ENCODE peak calls at places on chromosomes 7 and 10, in ten cellular contexts. D is mesenchymal stem cell, B is kidney, Q is lower lobe of right lung, G is SJSA1, I is K562, M is A549, Y is left ventricle myocardium inferior, L is neuronal stem cell, C is lung. R is an unnamed sample. For H3K4me1, the result is how much of the 10 kb centered on the place peaks cover.

GRCh38 chr7:112579388-112579787 is 98.6 kb downstream of the LSMEM1 start:
- DNase-seq in D (no peak), B (no peak), Q (no peak), G (no peak), I (no peak), M (no peak), Y (no peak), L (no peak), C (no peak), R (no peak)

GRCh38 chr7:11914645-11915044 is 82.6 kb upstream of the THSD7A start:
- DNase-seq in D (no peak), B (no peak), Q (no peak), G (no peak), I (no peak), M (no peak), Y (no peak), L (no peak), C (no peak), R (no peak)

GRCh38 chr10:115572740-115573455 is 479.7 kb downstream of the ATRNL1 start:
- DNase-seq in D (no peak), B (no peak), Q (no peak), G (no peak), I (no peak), M (peak), Y (no peak), L (no peak), C (no peak), R (no peak)

GRCh38 chr10:42753507-42754154 is 29.0 kb upstream of the BMS1 start:
- DNase-seq in D (no peak), B (peak), Q (peak), G (no peak), I (no peak), M (no peak), Y (no peak), L (peak), C (no peak), R (no peak)

GRCh38 chr10:788796-789748 is 99.6 kb upstream of the DIP2C start:
- DNase-seq in D (peak), B (peak), Q (peak), G (peak), I (peak), M (peak), Y (peak), L (peak), C (peak), R (no peak)

GRCh38 chr7:2905027-2905426 is 60.9 kb upstream of the GNA12 start:
- DNase-seq in D (no peak), B (no peak), Q (no peak), G (no peak), I (no peak), M (no peak), Y (no peak), L (no peak), C (no peak), R (no peak)

GRCh38 chr10:96043895-96044580 is 655 bp downstream of the CCNJ start:
- DNase-seq in D (peak), B (peak), Q (peak), G (peak), I (peak), M (peak), Y (peak), L (peak), C (peak), R (peak)

GRCh38 chr10:4384254-4384653 is 441.8 kb upstream of the AKR1E2 start:
- DNase-seq in D (peak), B (no peak), Q (no peak), G (peak), I (no peak), M (no peak), Y (no peak), L (no peak), C (no peak), R (no peak)

GRCh38 chr10:132994811-132995210 is 52.4 kb upstream of the CFAP46 start:
- DNase-seq in D (no peak), B (peak), Q (no peak), G (no peak), I (no peak), M (no peak), Y (no peak), L (no peak), C (no peak), R (no peak)

GRCh38 chr10:68633281-68633680 is 73.1 kb downstream of the TET1 start:
- DNase-seq in D (no peak), B (no peak), Q (no peak), G (no peak), I (no peak), M (no peak), Y (no peak), L (no peak), C (no peak), R (no peak)

GRCh38 chr7:111914287-111914686 is 291.9 kb downstream of the DOCK4 start:
- DNase-seq in D (no peak), B (no peak), Q (no peak), G (no peak), I (no peak), M (no peak), Y (no peak), L (no peak), C (no peak), R (no peak)

GRCh38 chr7:151634643-151635042 is 114.9 kb upstream of the RHEB start:
- DNase-seq in D (no peak), B (no peak), Q (no peak), G (no peak), I (no peak), M (no peak), Y (no peak), L (no peak), C (no peak), R (no peak)

GRCh38 chr7:21939136-21939857 is 6.4 kb downstream of the CDCA7L start:
- DNase-seq in D (no peak), B (no peak), Q (no peak), G (no peak), I (no peak), M (no peak), Y (no peak), L (no peak), C (peak), R (no peak)

GRCh38 chr10:24463683-24464426 is 254.9 kb downstream of the KIAA1217 start:
- DNase-seq in D (peak), B (no peak), Q (no peak), G (peak), I (no peak), M (peak), Y (no peak), L (no peak), C (no peak), R (no peak)

GRCh38 chr7:73678862-73679261 is 4.4 kb downstream of the DNAJC30 start:
- DNase-seq in D (no peak), B (no peak), Q (no peak), G (no peak), I (no peak), M (no peak), Y (no peak), L (no peak), C (no peak), R (no peak)

GRCh38 chr10:60140681-60141632 is 234.6 kb upstream of the CCDC6 start:
- DNase-seq in D (peak), B (no peak), Q (no peak), G (no peak), I (peak), M (peak), Y (peak), L (peak), C (no peak), R (no peak)

GRCh38 chr10:72126184-72126871 is 38.0 kb upstream of the SPOCK2 start:
- DNase-seq in D (peak), B (no peak), Q (no peak), G (peak), I (peak), M (peak), Y (no peak), L (no peak), C (no peak), R (no peak)

GRCh38 chr10:97889461-97890265 is 40.0 kb downstream of the GOLGA7B start:
- DNase-seq in D (peak), B (peak), Q (peak), G (peak), I (peak), M (peak), Y (no peak), L (no peak), C (peak), R (no peak)

GRCh38 chr10:75230600-75231038 is 5.1 kb downstream of the COMTD1 start:
- DNase-seq in D (peak), B (peak), Q (peak), G (peak), I (peak), M (peak), Y (peak), L (peak), C (peak), R (peak)

GRCh38 chr10:86340991-86341260 is 25.7 kb downstream of the GRID1 start:
- DNase-seq in D (no peak), B (no peak), Q (no peak), G (no peak), I (no peak), M (no peak), Y (no peak), L (no peak), C (no peak), R (no peak)

GRCh38 chr7:47180268-47180826 is 401.6 kb downstream of the TNS3 start:
- DNase-seq in D (peak), B (no peak), Q (no peak), G (peak), I (peak), M (peak), Y (peak), L (peak), C (peak), R (no peak)

GRCh38 chr10:116752969-116753665 is 10.8 kb upstream of the HSPA12A start:
- DNase-seq in D (no peak), B (peak), Q (no peak), G (no peak), I (no peak), M (no peak), Y (no peak), L (no peak), C (no peak), R (no peak)

GRCh38 chr7:111405621-111406020 is 156.7 kb downstream of the IMMP2L start:
- DNase-seq in D (no peak), B (no peak), Q (no peak), G (no peak), I (no peak), M (no peak), Y (no peak), L (no peak), C (no peak), R (no peak)

GRCh38 chr10:105650311-105650710 is 1009.2 kb downstream of the SORCS3 start:
- DNase-seq in D (no peak), B (no peak), Q (no peak), G (no peak), I (no peak), M (no peak), Y (no peak), L (no peak), C (no peak), R (no peak)

GRCh38 chr7:36135700-36136099 is 17.4 kb upstream of the EEPD1 start:
- DNase-seq in D (no peak), B (no peak), Q (no peak), G (no peak), I (no peak), M (no peak), Y (no peak), L (no peak), C (no peak), R (no peak)

GRCh38 chr7:132337450-132338080 is 238.7 kb downstream of the PLXNA4 start:
- DNase-seq in D (no peak), B (no peak), Q (no peak), G (no peak), I (no peak), M (no peak), Y (no peak), L (no peak), C (no peak), R (no peak)

GRCh38 chr10:131816941-131817700 is 83.7 kb upstream of the PPP2R2D start:
- DNase-seq in D (no peak), B (no peak), Q (no peak), G (no peak), I (no peak), M (no peak), Y (no peak), L (no peak), C (no peak), R (no peak)

GRCh38 chr10:17009228-17009700 is 120.3 kb downstream of the CUBN start:
- DNase-seq in D (peak), B (no peak), Q (no peak), G (peak), I (no peak), M (no peak), Y (no peak), L (no peak), C (no peak), R (no peak)

GRCh38 chr7:150949971-150950491 is 28.1 kb downstream of the KCNH2 start:
- DNase-seq in D (no peak), B (peak), Q (peak), G (no peak), I (no peak), M (no peak), Y (peak), L (no peak), C (no peak), R (no peak)

GRCh38 chr10:64682043-64682442 is 1160.8 kb downstream of the REEP3 start:
- DNase-seq in D (peak), B (no peak), Q (no peak), G (no peak), I (no peak), M (peak), Y (no peak), L (no peak), C (no peak), R (no peak)

GRCh38 chr7:11228515-11228914 is 254.8 kb downstream of the PHF14 start:
- DNase-seq in D (peak), B (peak), Q (peak), G (no peak), I (no peak), M (no peak), Y (peak), L (no peak), C (peak), R (no peak)

GRCh38 chr10:13483073-13483472 is 45.7 kb downstream of the BEND7 start:
- DNase-seq in D (no peak), B (no peak), Q (no peak), G (no peak), I (no peak), M (no peak), Y (no peak), L (no peak), C (no peak), R (no peak)

GRCh38 chr10:6232846-6233724 is 30.4 kb downstream of the PFKFB3 start:
- DNase-seq in D (no peak), B (peak), Q (no peak), G (no peak), I (no peak), M (no peak), Y (no peak), L (no peak), C (no peak), R (no peak)

GRCh38 chr10:79102056-79102874 is 33.5 kb downstream of the ZMIZ1 start:
- DNase-seq in D (peak), B (peak), Q (no peak), G (peak), I (peak), M (no peak), Y (peak), L (no peak), C (no peak), R (peak)

GRCh38 chr7:50312589-50313162 is 8.2 kb downstream of the IKZF1 start:
- DNase-seq in D (no peak), B (no peak), Q (no peak), G (no peak), I (no peak), M (no peak), Y (no peak), L (no peak), C (no peak), R (no peak)
- H3K4me1 ChIP-seq in D (under half), B (under half), Q (under half), G (under half), I (half or more), M (under half), Y (under half), L (under half), C (under half), R (under half)

DNA sequence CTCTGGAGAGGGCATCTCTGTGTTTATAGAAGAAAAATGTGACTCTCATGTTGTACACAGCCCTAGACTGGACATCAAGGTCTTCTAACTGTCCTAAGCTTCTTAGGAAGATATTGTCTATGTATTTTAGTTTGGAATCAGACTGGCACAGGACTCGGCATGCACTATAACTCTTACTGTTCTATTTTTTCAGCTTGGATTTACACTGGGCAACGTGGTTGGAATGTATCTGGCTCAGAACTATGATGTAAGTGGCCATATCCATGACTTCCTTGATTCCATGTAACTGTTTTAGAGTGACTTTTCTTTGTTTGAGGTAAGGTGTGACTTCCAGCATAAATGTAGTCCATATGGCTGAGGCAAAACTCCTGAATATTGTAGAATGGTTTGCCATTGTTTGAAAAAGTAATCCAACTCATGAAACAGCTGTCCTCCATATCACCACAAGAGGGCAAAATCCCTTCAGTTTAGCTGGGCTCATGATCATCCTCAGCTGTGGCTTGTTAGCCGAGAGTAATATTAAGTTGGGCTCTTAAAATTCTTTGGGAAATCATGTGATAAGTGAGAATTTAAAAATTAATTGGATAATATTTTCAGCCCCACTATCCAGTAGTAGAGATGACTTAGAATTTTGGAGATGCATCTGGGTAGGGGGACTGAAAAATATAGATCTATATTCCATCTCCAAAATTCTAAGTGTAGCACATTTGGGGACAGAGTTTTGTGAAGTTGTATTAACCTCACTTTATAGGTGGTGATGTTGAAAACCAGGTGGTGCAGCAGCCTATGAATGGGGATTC is 10.4 kb downstream of the STMP1 start:
- DNase-seq in D (peak), B (no peak), Q (no peak), G (peak), I (peak), M (peak), Y (no peak), L (peak), C (no peak), R (no peak)
- H3K4me1 ChIP-seq in D (under half), B (under half), Q (under half), G (under half), I (under half), M (under half), Y (half or more), L (under half), C (under half), R (under half)

GRCh38 chr10:73906524-73907447 is 4.1 kb upstream of the PLAU start:
- DNase-seq in D (peak), B (peak), Q (peak), G (peak), I (no peak), M (peak), Y (peak), L (peak), C (peak), R (peak)

GRCh38 chr10:73902351-73902750 is 8.6 kb upstream of the PLAU start:
- DNase-seq in D (no peak), B (peak), Q (no peak), G (no peak), I (no peak), M (no peak), Y (no peak), L (no peak), C (no peak), R (no peak)

GRCh38 chr10:73908853-73909611 is 1.9 kb upstream of the PLAU start:
- DNase-seq in D (peak), B (no peak), Q (peak), G (peak), I (peak), M (peak), Y (peak), L (no peak), C (peak), R (peak)

GRCh38 chr10:73907841-73908517 is 3.0 kb upstream of the PLAU start:
- DNase-seq in D (peak), B (peak), Q (peak), G (peak), I (no peak), M (peak), Y (peak), L (no peak), C (peak), R (no peak)

DNA sequence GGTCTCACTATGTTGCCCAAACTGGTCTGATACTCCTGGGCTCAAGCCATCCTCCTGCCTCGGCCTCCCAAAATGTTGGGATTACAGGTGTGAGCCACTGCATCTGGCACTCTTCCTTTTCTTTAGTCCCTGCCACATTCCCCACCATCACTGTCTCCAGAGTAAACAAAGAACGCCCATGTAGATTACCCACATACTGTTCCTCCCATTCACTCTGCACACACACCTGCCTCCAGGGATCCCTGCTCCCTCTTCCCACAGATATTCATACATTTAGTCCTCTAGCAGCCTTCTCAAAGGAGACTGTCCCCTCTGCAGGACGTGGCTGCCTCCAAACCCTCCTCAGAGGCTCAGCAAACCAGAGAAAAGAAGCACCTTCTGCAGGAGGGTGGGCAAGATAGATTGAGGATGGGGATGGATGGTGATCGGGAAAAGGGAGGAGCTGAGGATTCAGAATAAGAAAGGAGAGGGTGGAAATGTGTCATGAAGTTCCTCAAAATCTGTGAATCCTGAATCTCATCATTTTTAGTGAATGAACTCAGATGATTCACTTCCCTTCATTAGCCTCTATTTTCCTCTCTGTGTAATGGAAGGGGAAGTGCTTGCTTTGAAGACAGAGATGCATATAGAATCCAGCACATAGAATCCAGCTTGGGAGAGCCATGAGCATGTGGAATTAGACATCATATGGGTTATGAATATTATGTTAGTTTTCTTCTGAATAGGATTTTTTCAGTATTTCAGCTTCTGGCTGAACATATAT is 5.5 kb upstream of the PLAU start:
- DNase-seq in D (no peak), B (peak), Q (no peak), G (no peak), I (no peak), M (no peak), Y (no peak), L (no peak), C (no peak), R (no peak)
- H3K4me1 ChIP-seq in D (under half), B (under half), Q (under half), G (half or more), I (under half), M (half or more), Y (under half), L (under half), C (under half), R (under half)

GRCh38 chr7:108290344-108291134 is 160.4 kb upstream of the LAMB4 start:
- DNase-seq in D (no peak), B (no peak), Q (no peak), G (no peak), I (no peak), M (peak), Y (no peak), L (no peak), C (no peak), R (no peak)
- H3K4me1 ChIP-seq in D (under half), B (under half), Q (under half), G (under half), I (under half), M (half or more), Y (under half), L (under half), C (under half), R (under half)

GRCh38 chr10:94286898-94287297 is 75.8 kb downstream of the NOC3L start:
- DNase-seq in D (no peak), B (no peak), Q (no peak), G (peak), I (no peak), M (no peak), Y (no peak), L (no peak), C (no peak), R (no peak)

GRCh38 chr10:94288361-94289116 is 74.2 kb downstream of the NOC3L start:
- DNase-seq in D (no peak), B (no peak), Q (no peak), G (no peak), I (no peak), M (no peak), Y (no peak), L (no peak), C (no peak), R (no peak)

GRCh38 chr10:94285271-94285670 is 77.5 kb downstream of the NOC3L start:
- DNase-seq in D (no peak), B (no peak), Q (no peak), G (no peak), I (no peak), M (no peak), Y (no peak), L (no peak), C (no peak), R (no peak)

GRCh38 chr10:94282369-94282768 is 80.4 kb downstream of the NOC3L start:
- DNase-seq in D (no peak), B (no peak), Q (no peak), G (no peak), I (no peak), M (no peak), Y (no peak), L (no peak), C (no peak), R (no peak)

DNA sequence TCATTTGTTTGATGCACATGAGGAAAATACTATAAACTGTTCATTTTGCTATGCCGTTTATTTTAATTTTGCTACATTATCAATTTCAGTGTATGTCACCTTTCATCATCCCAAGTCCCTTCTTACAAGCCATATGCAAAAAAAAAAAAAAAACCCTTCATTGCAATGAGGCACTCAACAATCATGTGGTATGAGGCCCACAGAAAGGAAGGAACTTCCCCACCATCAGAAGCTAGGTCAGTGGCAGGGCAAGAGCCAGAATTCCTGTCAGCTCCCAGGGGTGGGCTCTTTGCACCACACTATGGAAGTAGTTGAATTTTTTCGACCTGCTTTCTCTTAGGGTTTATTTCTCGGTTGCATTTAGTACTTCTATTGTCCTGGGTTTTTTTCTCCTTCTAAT is 75.4 kb downstream of the NOC3L start:
- DNase-seq in D (no peak), B (no peak), Q (no peak), G (no peak), I (no peak), M (no peak), Y (no peak), L (no peak), C (no peak), R (no peak)
- H3K4me1 ChIP-seq in D (under half), B (under half), Q (under half), G (under half), I (under half), M (under half), Y (under half), L (under half), C (under half), R (under half)